ENCODE peak calls at places on chromosomes 4 and X, in eight cellular contexts. P, A, R, C, D, L, Q and T are unnamed samples.

GRCh38 chrX:100296183-100296753 is 113.8 kb downstream of the PCDH19 start:
- DNase-seq in P (no peak), A (no peak), R (no peak), C (no peak), D (peak), L (no peak), Q (no peak), T (no peak)

GRCh38 chr4:18934197-18934596 is 912.6 kb upstream of the LCORL start:
- DNase-seq in P (no peak), A (no peak), R (no peak), C (no peak), D (no peak), L (no peak), Q (no peak), T (no peak)

GRCh38 chrX:44183329-44183728 is 160.1 kb downstream of the EFHC2 start:
- DNase-seq in P (peak), A (no peak), R (no peak), C (no peak), D (no peak), L (no peak), Q (no peak), T (no peak)

GRCh38 chr4:8547912-8548730 is 32.1 kb upstream of the GPR78 start:
- DNase-seq in P (no peak), A (no peak), R (no peak), C (peak), D (no peak), L (no peak), Q (no peak), T (no peak)

GRCh38 chrX:116667346-116667745 is 204.6 kb upstream of the CT83 start:
- DNase-seq in P (no peak), A (no peak), R (no peak), C (no peak), D (peak), L (no peak), Q (no peak), T (no peak)

GRCh38 chr4:89301003-89301402 is 6.6 kb downstream of the GPRIN3 start:
- DNase-seq in P (no peak), A (no peak), R (no peak), C (no peak), D (no peak), L (no peak), Q (no peak), T (no peak)

GRCh38 chrX:103733017-103733416 is 22.3 kb downstream of the TMEM31 start:
- DNase-seq in P (no peak), A (peak), R (no peak), C (no peak), D (no peak), L (no peak), Q (no peak), T (no peak)

GRCh38 chr4:68463796-68464195 is 16.5 kb downstream of the TMPRSS11E start:
- DNase-seq in P (no peak), A (no peak), R (no peak), C (no peak), D (no peak), L (no peak), Q (no peak), T (no peak)

GRCh38 chrX:51931761-51932160 is 38.3 kb downstream of the MAGED1 start:
- DNase-seq in P (no peak), A (peak), R (no peak), C (no peak), D (no peak), L (no peak), Q (no peak), T (no peak)

GRCh38 chr4:185912779-185913178 is 100.8 kb upstream of the SORBS2 start:
- DNase-seq in P (peak), A (peak), R (no peak), C (no peak), D (no peak), L (no peak), Q (no peak), T (no peak)

GRCh38 chr4:71132486-71132885 is 139.0 kb downstream of the DCK start:
- DNase-seq in P (no peak), A (peak), R (no peak), C (no peak), D (no peak), L (no peak), Q (no peak), T (no peak)

GRCh38 chrX:126770179-126770578 is 49.4 kb upstream of the PRR32 start:
- DNase-seq in P (peak), A (no peak), R (no peak), C (no peak), D (no peak), L (no peak), Q (no peak), T (peak)

GRCh38 chr4:82268050-82268825 is 105.6 kb downstream of the HNRNPD start:
- DNase-seq in P (peak), A (peak), R (peak), C (no peak), D (peak), L (peak), Q (no peak), T (peak)

GRCh38 chrX:44071847-44072545 is 98.8 kb upstream of the NDP start:
- DNase-seq in P (no peak), A (peak), R (no peak), C (no peak), D (no peak), L (no peak), Q (no peak), T (no peak)

GRCh38 chr4:143384381-143384994 is 47.8 kb downstream of the GAB1 start:
- DNase-seq in P (no peak), A (peak), R (no peak), C (no peak), D (no peak), L (no peak), Q (no peak), T (no peak)

GRCh38 chr4:27692098-27692679 is 831.5 kb downstream of the STIM2 start:
- DNase-seq in P (no peak), A (peak), R (no peak), C (no peak), D (peak), L (no peak), Q (no peak), T (no peak)